ENCODE peak calls at places on chromosomes 6 and 20, in four cellular contexts. F is HCT116, C is HepG2, Z is K562. K is an unnamed sample.

GRCh38 chr20:9147553-9148024 is 78.7 kb downstream of the PLCB4 start:
- DNase-seq in F (no peak), C (no peak), Z (no peak), K (no peak)

GRCh38 chr6:5082487-5083306 is 2.4 kb upstream of the PPP1R3G start:
- DNase-seq in Z (no peak), C (peak; percentile 87), F (peak; percentile 10), K (no peak)

GRCh38 chr20:63096681-63097335 is 90.0 kb upstream of the BHLHE23 start:
- DNase-seq in Z (no peak), F (no peak), C (no peak), K (no peak)

GRCh38 chr20:40422665-40423064 is 266.4 kb downstream of the MAFB start:
- DNase-seq in F (no peak), Z (no peak), C (no peak), K (no peak)

GRCh38 chr20:20196610-20197009 is 144.3 kb downstream of the CFAP61 start:
- DNase-seq in F (no peak), Z (no peak), C (peak; percentile 87), K (no peak)

GRCh38 chr6:5499644-5500306 is 238.5 kb downstream of the FARS2 start:
- DNase-seq in C (no peak), F (no peak), Z (no peak), K (no peak)

GRCh38 chr6:24831771-24832718 is 33.3 kb upstream of the ARMH2 start:
- DNase-seq in Z (no peak), C (no peak), F (no peak), K (no peak)

GRCh38 chr6:109580519-109580918 is 97.5 kb upstream of the ZBTB24 start:
- DNase-seq in F (no peak), Z (no peak), C (no peak), K (no peak)

GRCh38 chr6:106501836-106502447 is 127.4 kb downstream of the RTN4IP1 start:
- DNase-seq in C (no peak), F (no peak), Z (no peak), K (no peak)

GRCh38 chr6:163054641-163055040 is 326.9 kb downstream of the PACRG start:
- DNase-seq in F (no peak), Z (no peak), C (no peak), K (no peak)
- TF ChIP-seq TCF7L2 in F (no peak), Z (no peak), C (no peak), K (no peak)

GRCh38 chr6:18478610-18479009 is 91.5 kb downstream of the RNF144B start:
- DNase-seq in F (no peak), Z (no peak), C (no peak), K (no peak)

GRCh38 chr6:18471232-18471964 is 84.2 kb downstream of the RNF144B start:
- DNase-seq in Z (no peak), C (no peak), F (no peak), K (no peak)

GRCh38 chr6:18469486-18469885 is 82.3 kb downstream of the RNF144B start:
- DNase-seq in F (no peak), C (no peak), Z (no peak), K (no peak)

GRCh38 chr6:18477301-18477941 is 90.3 kb downstream of the RNF144B start:
- DNase-seq in C (no peak), F (no peak), Z (no peak), K (no peak)

DNA sequence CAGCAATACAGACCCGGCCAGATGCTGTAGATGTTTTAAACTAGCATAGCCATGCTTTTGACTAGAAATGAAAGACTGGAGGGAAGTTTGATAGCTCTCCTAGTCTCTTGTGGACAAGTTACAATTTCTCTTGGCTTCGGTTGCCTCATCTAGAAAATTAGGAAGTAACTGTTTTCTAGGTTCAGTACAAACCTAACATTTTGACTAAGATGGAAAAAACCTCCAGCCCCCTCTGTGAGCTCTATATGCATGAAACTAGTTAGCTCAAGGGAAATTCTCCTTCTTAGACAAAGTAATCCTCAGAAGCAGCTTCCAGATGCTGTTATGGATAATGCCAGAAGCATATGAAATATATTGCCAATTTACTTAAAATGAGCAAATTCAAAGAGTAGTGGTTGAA is 86.6 kb downstream of the RNF144B start:
- DNase-seq in Z (no peak), F (no peak), C (no peak), K (no peak)
- TF ChIP-seq TCF7L2 in Z (no peak), F (no peak), C (no peak), K (no peak)

GRCh38 chr6:140867336-140867735 is 1265.4 kb upstream of the GJE1 start:
- DNase-seq in F (no peak), C (no peak), Z (no peak), K (no peak)

GRCh38 chr6:140871911-140872310 is 1260.8 kb upstream of the GJE1 start:
- DNase-seq in C (no peak), Z (no peak), F (no peak), K (no peak)
- TF ChIP-seq TCF7L2 in C (no peak), Z (no peak), F (no peak), K (no peak)

GRCh38 chr20:38432292-38432691 is 2.8 kb downstream of the SNHG17 start:
- DNase-seq in F (no peak), C (no peak), Z (no peak), K (no peak)

GRCh38 chr20:38435555-38435939 is 419 bp upstream of the SNHG17 start:
- DNase-seq in F (no peak), C (no peak), Z (no peak), K (no peak)

GRCh38 chr20:38434770-38435554 is at the start of gene SNHG17:
- DNase-seq in Z (peak; percentile 84), C (peak; percentile 95), F (peak; percentile 87), K (peak; percentile 83)

GRCh38 chr20:38433304-38433972 is 1.7 kb downstream of the SNHG17 start:
- DNase-seq in Z (no peak), C (no peak), F (no peak), K (no peak)

DNA sequence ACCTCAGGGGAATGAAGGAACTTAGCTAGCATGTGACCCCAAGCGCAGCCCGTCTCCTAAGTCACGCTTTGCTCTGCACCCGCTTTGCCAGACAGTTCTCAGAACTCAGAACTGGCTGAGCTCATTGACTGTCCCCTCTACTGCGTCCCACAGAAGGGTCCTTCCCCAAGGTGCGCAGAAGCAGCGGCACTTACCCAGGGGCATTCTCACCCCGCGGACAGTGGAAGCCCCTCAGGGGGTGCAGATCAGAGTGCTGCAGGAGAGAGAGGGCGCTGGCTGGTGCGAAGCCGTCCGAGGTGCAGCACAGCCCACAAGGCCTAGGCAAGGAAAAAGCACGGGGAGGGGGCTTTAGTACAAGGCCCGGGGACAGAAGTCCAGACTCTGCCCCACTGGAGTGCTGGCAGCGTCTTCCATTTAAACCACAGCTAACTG is 802 bp downstream of the SNHG17 start:
- DNase-seq in Z (no peak), F (no peak), C (no peak), K (no peak)
- TF ChIP-seq TCF7L2 in Z (no peak), F (no peak), C (no peak), K (no peak)